ENCODE peak calls at places on chromosome 11, in four cellular contexts. F is K562, B is SK-N-SH, S is HepG2. O is an unnamed sample.

GRCh38 chr11:130145975-130146776 is 13.4 kb upstream of the ST14 start:
- DNase-seq in F (no peak), B (no peak), S (peak; percentile 65), O (peak; percentile 90)

GRCh38 chr11:102883132-102883531 is 8.3 kb upstream of the MMP12 start:
- DNase-seq in F (no peak), B (no peak), S (no peak), O (no peak)

GRCh38 chr11:96187779-96188624 is 155.0 kb downstream of the MAML2 start:
- DNase-seq in F (no peak), B (no peak), S (peak; percentile 47), O (no peak)

GRCh38 chr11:12556788-12557384 is 117.3 kb upstream of the TEAD1 start:
- DNase-seq in F (no peak), B (no peak), S (peak; percentile 39), O (peak; percentile 63)

GRCh38 chr11:32081129-32081641 is 9.7 kb upstream of the RCN1 start:
- DNase-seq in F (peak; percentile 5), B (no peak), S (peak; percentile 13), O (no peak)

GRCh38 chr11:56513280-56513679 is 22.1 kb upstream of the OR5M8 start:
- DNase-seq in F (no peak), B (no peak), S (no peak), O (no peak)

GRCh38 chr11:128222245-128222959 is 365.0 kb downstream of the ETS1 start:
- DNase-seq in F (no peak), B (no peak), S (no peak), O (no peak)

GRCh38 chr11:118437046-118437735 is 899 bp downstream of the KMT2A start:
- DNase-seq in F (peak; percentile 94), B (peak; percentile 57), S (peak; percentile 10), O (peak; percentile 54)

GRCh38 chr11:61923166-61924015 is 6.0 kb upstream of the RAB3IL1 start:
- DNase-seq in F (peak; percentile 88), B (peak; percentile 61), S (peak; percentile 87), O (peak; percentile 69)

GRCh38 chr11:28962492-28962891 is 854.3 kb downstream of the METTL15 start:
- DNase-seq in F (no peak), B (no peak), S (no peak), O (no peak)

GRCh38 chr11:86519064-86519911 is 144.6 kb downstream of the CCDC81 start:
- DNase-seq in F (peak; percentile 49), B (no peak), S (no peak), O (no peak)

GRCh38 chr11:134882671-134883318 is 470.8 kb upstream of the B3GAT1 start:
- DNase-seq in F (no peak), B (no peak), S (no peak), O (no peak)

GRCh38 chr11:69424748-69425147 is 56.7 kb upstream of the LINC01488 start:
- DNase-seq in F (no peak), B (no peak), S (no peak), O (no peak)

GRCh38 chr11:65165847-65166317 is 4.2 kb upstream of the SPDYC start:
- DNase-seq in F (no peak), B (no peak), S (peak; percentile 92), O (no peak)

GRCh38 chr11:706439-706956 is 467 bp downstream of the EPS8L2 start:
- DNase-seq in F (no peak), B (no peak), S (no peak), O (no peak)

GRCh38 chr11:111474432-111474831 is 37.8 kb downstream of the BTG4 start:
- DNase-seq in F (no peak), B (no peak), S (no peak), O (no peak)

GRCh38 chr11:5486003-5486402 is 2.5 kb upstream of the OR52D1 start:
- DNase-seq in F (no peak), B (no peak), S (no peak), O (no peak)

GRCh38 chr11:120442031-120442430 is 69.5 kb upstream of the GRIK4 start:
- DNase-seq in F (no peak), B (no peak), S (no peak), O (no peak)

GRCh38 chr11:62273789-62274275 is 3.9 kb downstream of the SCGB2A2 start:
- DNase-seq in F (no peak), B (no peak), S (peak; percentile 60), O (no peak)

GRCh38 chr11:93796424-93796823 is 12.3 kb downstream of the MED17 start:
- DNase-seq in F (no peak), B (no peak), S (no peak), O (no peak)

GRCh38 chr11:11213117-11213516 is 139.9 kb downstream of the CSNK2A3 start:
- DNase-seq in F (no peak), B (no peak), S (no peak), O (no peak)

DNA sequence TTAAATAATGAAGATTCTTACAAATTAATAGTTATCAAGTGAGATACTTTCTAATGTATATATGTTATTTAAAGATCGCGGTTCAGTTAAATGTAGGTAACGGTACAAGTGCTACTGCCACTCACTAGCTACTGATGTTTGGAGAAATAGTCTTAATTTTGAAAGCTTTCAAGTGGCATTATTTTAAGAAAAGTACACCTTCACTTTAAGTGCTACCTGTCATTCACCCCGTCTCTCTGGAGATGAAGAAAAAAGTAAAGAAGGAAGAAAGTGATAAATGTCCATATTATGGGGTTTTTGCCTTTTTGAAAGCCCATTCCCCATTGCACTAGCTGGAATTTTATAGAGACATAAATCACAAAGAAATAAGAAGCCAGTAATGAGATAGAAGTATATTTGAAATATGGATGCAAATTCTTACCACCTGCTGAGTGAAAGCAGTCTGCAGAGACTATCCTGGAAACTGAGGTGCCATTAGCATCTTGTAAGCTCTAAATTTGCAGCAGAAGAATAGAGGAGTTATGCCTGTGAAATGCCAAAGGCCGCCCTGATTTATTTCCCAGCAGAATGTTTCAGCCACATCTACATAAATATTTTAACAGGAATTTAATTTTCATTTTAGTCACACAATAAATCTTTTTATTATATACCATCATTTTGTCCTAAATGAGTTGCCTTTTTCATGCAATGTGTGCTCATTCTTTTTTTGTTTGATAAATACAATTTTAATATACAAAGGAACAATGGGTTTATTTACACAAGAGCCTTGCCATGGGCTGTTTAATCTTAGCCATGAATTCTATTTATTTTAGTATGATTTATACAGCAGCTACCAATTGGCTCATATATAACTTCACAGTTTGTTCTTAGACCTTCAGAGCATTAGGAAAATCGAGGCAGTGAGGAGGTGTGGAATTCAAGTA is 489.9 kb upstream of the RAG2 start:
- DNase-seq in F (no peak), B (no peak), S (no peak), O (no peak)
- TF ChIP-seq FOXJ3 in F (no peak), B (no peak), S (no peak), O (no peak)

GRCh38 chr11:133181066-133181465 is 351.2 kb downstream of the OPCML start:
- DNase-seq in F (no peak), B (no peak), S (no peak), O (no peak)
- TF ChIP-seq FOXJ3 in F (no peak), B (no peak), S (no peak), O (no peak)

DNA sequence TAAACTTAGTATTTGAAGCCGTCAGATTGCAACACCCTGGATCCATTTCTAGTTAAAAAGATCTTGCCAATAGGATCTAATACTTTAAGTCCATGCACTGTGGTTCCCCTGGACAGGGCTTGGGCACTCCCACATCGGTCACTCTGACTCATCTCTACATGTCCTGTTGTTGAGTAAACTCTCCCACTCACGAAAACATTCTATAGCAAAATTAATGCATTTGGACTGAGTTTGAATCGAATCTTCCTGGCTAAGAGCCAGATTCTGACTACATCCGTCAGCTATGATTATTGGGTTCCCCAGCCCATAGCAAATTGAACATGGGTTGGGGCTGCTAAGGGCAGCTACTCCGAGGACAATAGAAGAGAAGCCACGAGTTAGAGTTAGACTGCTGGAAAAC is 182.1 kb upstream of the SORL1-AS1 start:
- DNase-seq in F (no peak), B (no peak), S (no peak), O (no peak)
- TF ChIP-seq FOXJ3 in F (no peak), B (no peak), S (no peak), O (no peak)

GRCh38 chr11:121478226-121478894 is 25.6 kb upstream of the SORL1-AS1 start:
- DNase-seq in F (no peak), B (no peak), S (no peak), O (no peak)

GRCh38 chr11:121478895-121479281 is 26.1 kb upstream of the SORL1-AS1 start:
- DNase-seq in F (no peak), B (no peak), S (no peak), O (peak; percentile 36)

GRCh38 chr11:121479839-121480238 is 27.1 kb upstream of the SORL1-AS1 start:
- DNase-seq in F (no peak), B (no peak), S (no peak), O (peak; percentile 39)

GRCh38 chr11:121476379-121477032 is 23.7 kb upstream of the SORL1-AS1 start:
- DNase-seq in F (no peak), B (no peak), S (peak; percentile 83), O (no peak)

GRCh38 chr11:121479355-121479754 is 26.6 kb upstream of the SORL1-AS1 start:
- DNase-seq in F (no peak), B (no peak), S (no peak), O (peak; percentile 75)
- TF ChIP-seq FOXJ3 in F (no peak), B (no peak), S (no peak), O (no peak)

GRCh38 chr11:17733261-17733660 is 1.3 kb upstream of the KCNC1 start:
- DNase-seq in F (no peak), B (no peak), S (no peak), O (no peak)

GRCh38 chr11:17734418-17734911 is at the start of gene KCNC1:
- DNase-seq in F (peak; percentile 6), B (peak; percentile 93), S (no peak), O (peak; percentile 62)

GRCh38 chr11:17735823-17736772 is 1.5 kb downstream of the KCNC1 start:
- DNase-seq in F (no peak), B (peak; percentile 92), S (no peak), O (peak; percentile 40)

GRCh38 chr11:17736921-17737817 is 2.6 kb downstream of the KCNC1 start:
- DNase-seq in F (no peak), B (no peak), S (no peak), O (no peak)

GRCh38 chr11:17734986-17735822 is 623 bp downstream of the KCNC1 start:
- DNase-seq in F (peak; percentile 56), B (peak; percentile 86), S (peak; percentile 33), O (peak; percentile 77)
- TF ChIP-seq FOXJ3 in F (no peak), B (no peak), S (no peak), O (no peak)

O was measured in WTC11.